ENCODE peak calls at places on chromosomes 2 and 18, in seven cellular contexts. R is Peyer's patch, D is HCT116, T is neuronal stem cell, G is uterus, U is colonic mucosa, E is mesenchymal stem cell. N is an unnamed sample.
A peak's percentile ranks its signal among the peaks of the same experiment; 100 is the strongest.

GRCh38 chr2:101277111-101277510 is 24.4 kb downstream of the CNOT11 start:
- DNase-seq in R (no peak), D (no peak), T (no peak), G (no peak), U (no peak), E (no peak), N (peak; percentile 16)

GRCh38 chr18:57585846-57586242 is 658 bp downstream of the FECH start:
- DNase-seq in R (no peak), D (no peak), T (no peak), G (no peak), U (no peak), E (no peak), N (no peak)

GRCh38 chr2:84963692-84964405 is 7.1 kb upstream of the KCMF1 start:
- DNase-seq in R (peak; percentile 61), D (no peak), T (no peak), G (no peak), U (no peak), E (peak; percentile 95), N (no peak)

GRCh38 chr2:229416116-229416694 is 145.1 kb upstream of the PID1 start:
- DNase-seq in R (peak; percentile 79), D (no peak), T (no peak), G (peak; percentile 69), U (peak; percentile 43), E (peak; percentile 4), N (no peak)

GRCh38 chr2:128380061-128380889 is 61.6 kb upstream of the HS6ST1 start:
- DNase-seq in R (peak; percentile 39), D (no peak), T (no peak), G (peak; percentile 21), U (no peak), E (no peak), N (no peak)

GRCh38 chr2:237779521-237779920 is 19.1 kb upstream of the RBM44 start:
- DNase-seq in R (no peak), D (no peak), T (no peak), G (no peak), U (no peak), E (no peak), N (no peak)

GRCh38 chr2:239948100-239948881 is 76.9 kb downstream of the NDUFA10 start:
- DNase-seq in R (peak; percentile 34), D (no peak), T (no peak), G (peak; percentile 6), U (no peak), E (no peak), N (no peak)

GRCh38 chr2:235803028-235803427 is 309.2 kb downstream of the AGAP1 start:
- DNase-seq in R (no peak), D (no peak), T (no peak), G (no peak), U (no peak), E (peak; percentile 20), N (no peak)

GRCh38 chr2:219969508-219969907 is 342.1 kb downstream of the SLC4A3 start:
- DNase-seq in R (no peak), D (no peak), T (no peak), G (no peak), U (no peak), E (peak; percentile 66), N (no peak)

GRCh38 chr18:34806527-34806926 is 96.4 kb downstream of the DTNA start:
- DNase-seq in R (no peak), D (no peak), T (no peak), G (no peak), U (no peak), E (no peak), N (no peak)

GRCh38 chr18:76658627-76659026 is 163.6 kb upstream of the ZNF516 start:
- DNase-seq in R (no peak), D (no peak), T (peak; percentile 51), G (no peak), U (no peak), E (no peak), N (no peak)

GRCh38 chr2:57720728-57721627 is 325.6 kb upstream of the VRK2 start:
- DNase-seq in R (peak; percentile 48), D (peak; percentile 48), T (peak; percentile 69), G (no peak), U (peak; percentile 20), E (peak; percentile 69), N (peak; percentile 7)

GRCh38 chr2:13001408-13001807 is 284.7 kb downstream of the TRIB2 start:
- DNase-seq in R (no peak), D (no peak), T (no peak), G (no peak), U (no peak), E (no peak), N (peak; percentile 1)
- H3K27ac ChIP-seq in R (no peak overlapping the region), D (no peak overlapping the region), T (no peak overlapping the region), G (no peak overlapping the region), U (no peak overlapping the region), E (no peak overlapping the region), N (no peak overlapping the region)

DNA sequence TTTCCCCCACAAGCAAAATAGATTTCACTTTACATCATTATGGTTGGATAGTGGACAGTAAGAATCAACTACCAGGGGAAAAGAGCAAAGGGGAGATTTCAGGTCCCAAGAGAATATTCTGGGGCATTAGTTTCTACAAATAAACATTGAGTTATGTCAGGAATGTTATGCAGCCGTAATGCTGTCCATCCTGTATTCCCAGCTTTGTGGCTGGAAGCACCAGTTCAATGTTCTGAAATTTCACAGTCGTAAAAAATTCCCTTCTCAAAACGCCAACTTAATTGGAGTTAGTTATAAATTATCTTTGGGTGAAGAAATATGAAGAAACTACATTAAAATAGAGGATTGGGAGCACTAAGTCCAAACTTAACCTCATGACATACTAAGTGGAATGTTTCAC is 141.5 kb upstream of the FIGN start:
- DNase-seq in R (no peak), D (no peak), T (no peak), G (no peak), U (no peak), E (peak; percentile 31), N (no peak)
- H3K27ac ChIP-seq in R (no peak overlapping the region), D (no peak overlapping the region), T (no peak overlapping the region), G (no peak overlapping the region), U (no peak overlapping the region), E (peak overlapping the region; percentile 79), N (no peak overlapping the region)

DNA sequence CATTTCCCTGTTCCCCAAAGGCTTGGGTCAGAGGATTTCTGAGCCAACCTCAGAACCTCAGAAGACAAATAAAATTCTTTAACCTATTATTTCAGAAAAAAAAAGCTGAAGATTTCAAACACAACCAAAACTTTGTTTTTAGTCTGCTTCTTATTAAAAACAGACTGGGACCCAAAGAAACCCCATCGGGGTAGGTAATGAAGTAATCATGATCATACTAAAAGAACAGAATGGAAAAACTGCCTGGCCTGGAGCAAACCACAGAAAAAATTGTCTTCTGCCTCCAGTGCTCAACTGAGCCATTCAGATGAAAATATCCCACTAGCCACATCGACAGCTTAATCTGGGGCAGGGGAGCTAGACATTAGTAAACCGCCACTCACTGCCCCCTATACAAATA is 76.5 kb downstream of the SDC1 start:
- DNase-seq in R (no peak), D (no peak), T (no peak), G (no peak), U (no peak), E (no peak), N (no peak)
- H3K27ac ChIP-seq in R (no peak overlapping the region), D (no peak overlapping the region), T (no peak overlapping the region), G (no peak overlapping the region), U (no peak overlapping the region), E (peak overlapping the region; percentile 64), N (no peak overlapping the region)

GRCh38 chr2:12381543-12382323 is 335.0 kb upstream of the TRIB2 start:
- DNase-seq in R (no peak), D (no peak), T (peak; percentile 24), G (no peak), U (no peak), E (no peak), N (no peak)
- H3K27ac ChIP-seq in R (no peak overlapping the region), D (no peak overlapping the region), T (no peak overlapping the region), G (no peak overlapping the region), U (no peak overlapping the region), E (no peak overlapping the region), N (no peak overlapping the region)

N was measured in caudate nucleus.